ENCODE peak calls at places on chromosomes 11 and 22, in ten cellular contexts. Z is RKO; B is caudate nucleus; S is stimulated activated CD4-positive, alpha-beta T cell treated with anti-CD3 and anti-CD28 coated beads, Interleukin-1b, Interleukin-23, amount 100 ng/mL, for 48 hours; N is endothelial cell; D is left cardiac atrium; X is colonic mucosa; I is activated CD4-positive, CD25-positive, alpha-beta regulatory T cell; J is cardiac muscle cell; O is heart right ventricle. T is an unnamed sample.

GRCh38 chr11:111091341-111091740 is 154.2 kb upstream of the POU2AF2 start:
- DNase-seq in Z (no peak), O (no peak), D (no peak), S (no peak), N (no peak), B (no peak), X (no peak), J (no peak), I (no peak), T (no peak)

GRCh38 chr11:8810331-8811301 is 100.4 kb upstream of the AKIP1 start:
- DNase-seq in J (peak), B (peak), O (peak), X (peak), S (no peak), N (peak), I (no peak), D (peak), Z (no peak), T (peak)

GRCh38 chr11:32188785-32189184 is 97.9 kb downstream of the RCN1 start:
- DNase-seq in N (no peak), J (no peak), O (no peak), Z (no peak), S (no peak), I (no peak), B (no peak), D (no peak), X (no peak), T (peak)

GRCh38 chr22:20013382-20013871 is 3.2 kb downstream of the ARVCF start:
- DNase-seq in N (peak), D (peak), I (no peak), X (peak), O (peak), Z (no peak), J (peak), B (peak), S (peak), T (peak)

GRCh38 chr22:27879923-27880322 is 39.1 kb downstream of the PITPNB start:
- DNase-seq in S (no peak), D (no peak), X (no peak), I (no peak), Z (peak), N (peak), B (no peak), J (peak), O (no peak), T (peak)

GRCh38 chr22:29382575-29383328 is 5.6 kb downstream of the AP1B1 start:
- DNase-seq in X (peak), J (no peak), S (no peak), O (no peak), N (no peak), B (no peak), D (no peak), I (no peak), Z (no peak), T (no peak)

GRCh38 chr11:118699508-118700220 is 20.2 kb upstream of the TREH start:
- DNase-seq in S (peak), D (no peak), I (no peak), J (no peak), Z (no peak), B (no peak), O (no peak), N (no peak), X (no peak), T (no peak)

GRCh38 chr11:117449111-117449693 is 121.5 kb downstream of the CEP164 start:
- DNase-seq in S (no peak), O (no peak), N (no peak), I (no peak), B (no peak), Z (peak), J (no peak), X (no peak), D (no peak), T (no peak)

GRCh38 chr11:94112182-94112960 is 16.3 kb upstream of the PANX1 start:
- DNase-seq in J (no peak), I (no peak), Z (no peak), S (no peak), D (no peak), O (no peak), N (no peak), X (no peak), B (no peak), T (no peak)

GRCh38 chr11:7490054-7490453 is 4.7 kb downstream of the OLFML1 start:
- DNase-seq in N (no peak), J (no peak), S (no peak), X (no peak), Z (peak), O (no peak), B (no peak), D (no peak), I (no peak), T (no peak)

GRCh38 chr11:126398296-126398695 is 42.8 kb downstream of the ST3GAL4 start:
- DNase-seq in S (no peak), O (no peak), J (no peak), D (no peak), N (no peak), X (no peak), Z (no peak), I (no peak), B (no peak), T (no peak)

GRCh38 chr11:113562981-113563461 is 87.8 kb upstream of the DRD2 start:
- DNase-seq in J (no peak), B (no peak), I (no peak), D (no peak), X (no peak), O (no peak), Z (no peak), S (no peak), N (no peak), T (no peak)

GRCh38 chr22:17090550-17090949 is 5.8 kb downstream of the IL17RA start:
- DNase-seq in B (no peak), X (no peak), N (no peak), Z (no peak), J (no peak), I (no peak), S (no peak), D (no peak), O (no peak), T (no peak)

GRCh38 chr11:76701701-76702100 is 31.2 kb upstream of the LRRC32 start:
- DNase-seq in I (no peak), N (no peak), O (no peak), D (no peak), J (no peak), Z (no peak), X (no peak), B (no peak), S (no peak), T (no peak)

GRCh38 chr22:20803696-20804324 is 29.9 kb downstream of the SERPIND1 start:
- DNase-seq in D (no peak), J (peak), O (peak), S (peak), B (peak), X (peak), N (peak), Z (peak), I (no peak), T (peak)

GRCh38 chr11:96311120-96311568 is 31.9 kb downstream of the MAML2 start:
- DNase-seq in J (no peak), B (peak), I (no peak), S (no peak), X (peak), D (no peak), Z (no peak), N (no peak), O (no peak), T (peak)

GRCh38 chr11:19524171-19524671 is 188.4 kb upstream of the NAV2 start:
- DNase-seq in N (no peak), X (no peak), D (no peak), Z (no peak), O (no peak), S (no peak), J (peak), I (no peak), B (peak), T (no peak)

GRCh38 chr11:61598886-61599868 is 18.3 kb upstream of the SYT7 start:
- DNase-seq in S (no peak), I (no peak), D (no peak), B (no peak), N (no peak), Z (no peak), X (no peak), J (peak), O (peak), T (no peak)

GRCh38 chr11:18332891-18333290 is 10.5 kb downstream of the GTF2H1 start:
- DNase-seq in N (no peak), O (no peak), I (no peak), J (no peak), Z (no peak), S (no peak), D (no peak), X (no peak), B (no peak), T (no peak)

GRCh38 chr22:42680648-42681047 is 31.5 kb upstream of the CYB5R3 start:
- DNase-seq in I (no peak), X (no peak), D (peak), O (no peak), J (no peak), N (no peak), B (no peak), Z (peak), S (peak), T (peak)

GRCh38 chr11:76236092-76237026 is 30.1 kb upstream of the WNT11 start:
- DNase-seq in N (no peak), I (peak), O (peak), J (peak), Z (peak), X (no peak), S (peak), B (peak), D (peak), T (peak)

GRCh38 chr11:17351510-17352176 is at the start of gene NCR3LG1:
- DNase-seq in B (peak), S (peak), X (peak), D (peak), N (peak), Z (peak), I (peak), O (peak), J (peak), T (peak)

GRCh38 chr22:32144875-32145274 is 14.2 kb downstream of the C22orf42 start:
- DNase-seq in O (no peak), X (no peak), D (no peak), J (no peak), B (no peak), S (no peak), Z (no peak), N (no peak), I (no peak), T (no peak)

GRCh38 chr22:47808886-47809620 is 1046.6 kb downstream of the TBC1D22A start:
- DNase-seq in S (no peak), N (no peak), I (no peak), Z (no peak), X (no peak), O (no peak), B (no peak), J (no peak), D (no peak), T (no peak)

GRCh38 chr11:62508336-62509058 is 38.1 kb downstream of the AHNAK start:
- DNase-seq in X (peak), N (peak), O (peak), D (peak), J (peak), I (no peak), S (no peak), Z (no peak), B (peak), T (peak)

GRCh38 chr11:48005133-48005532 is 24.8 kb downstream of the PTPRJ start:
- DNase-seq in N (no peak), D (no peak), B (no peak), Z (no peak), S (peak), O (no peak), I (no peak), X (no peak), J (no peak), T (no peak)